ENCODE peak calls at places on chromosome 13, in seven cellular contexts. One of them, this sample, is unnamed.

GRCh38 chr13:97944396-97945029 is 9.0 kb upstream of the IPO5 start:
- DNase-seq in adrenal gland: no peak
- DNase-seq in tibial nerve: no peak
- DNase-seq in gastrocnemius medialis: no peak
- DNase-seq in heart left ventricle: no peak
- DNase-seq in HCT116: no peak
- DNase-seq in uterus: no peak
- DNase-seq in this sample: no peak

GRCh38 chr13:35164324-35164932 is 222.4 kb downstream of the NBEA start:
- DNase-seq in adrenal gland: no peak
- DNase-seq in tibial nerve: no peak
- DNase-seq in gastrocnemius medialis: no peak
- DNase-seq in heart left ventricle: no peak
- DNase-seq in HCT116: peak; percentile 15
- DNase-seq in uterus: no peak
- DNase-seq in this sample: no peak

GRCh38 chr13:101799196-101799595 is 346.7 kb downstream of the ITGBL1 start:
- DNase-seq in adrenal gland: no peak
- DNase-seq in tibial nerve: no peak
- DNase-seq in gastrocnemius medialis: no peak
- DNase-seq in heart left ventricle: no peak
- DNase-seq in HCT116: no peak
- DNase-seq in uterus: no peak
- DNase-seq in this sample: no peak

GRCh38 chr13:83935566-83935965 is 53.3 kb upstream of the SLITRK1 start:
- DNase-seq in adrenal gland: no peak
- DNase-seq in tibial nerve: no peak
- DNase-seq in gastrocnemius medialis: no peak
- DNase-seq in heart left ventricle: no peak
- DNase-seq in HCT116: no peak
- DNase-seq in uterus: no peak
- DNase-seq in this sample: no peak

GRCh38 chr13:24063281-24063851 is 97.2 kb upstream of the SPATA13 start:
- DNase-seq in adrenal gland: peak; percentile 42
- DNase-seq in tibial nerve: no peak
- DNase-seq in gastrocnemius medialis: no peak
- DNase-seq in heart left ventricle: peak; percentile 71
- DNase-seq in HCT116: no peak
- DNase-seq in uterus: peak; percentile 43
- DNase-seq in this sample: peak; percentile 74

GRCh38 chr13:83819611-83820010 is 62.7 kb downstream of the SLITRK1 start:
- DNase-seq in adrenal gland: no peak
- DNase-seq in tibial nerve: no peak
- DNase-seq in gastrocnemius medialis: no peak
- DNase-seq in heart left ventricle: no peak
- DNase-seq in HCT116: no peak
- DNase-seq in uterus: no peak
- DNase-seq in this sample: no peak

GRCh38 chr13:40115456-40115855 is 460.0 kb downstream of the COG6 start:
- DNase-seq in adrenal gland: no peak
- DNase-seq in tibial nerve: no peak
- DNase-seq in gastrocnemius medialis: no peak
- DNase-seq in heart left ventricle: no peak
- DNase-seq in HCT116: no peak
- DNase-seq in uterus: no peak
- DNase-seq in this sample: no peak

GRCh38 chr13:46097015-46097414 is 7.8 kb downstream of the CPB2 start:
- DNase-seq in adrenal gland: no peak
- DNase-seq in tibial nerve: no peak
- DNase-seq in gastrocnemius medialis: no peak
- DNase-seq in heart left ventricle: no peak
- DNase-seq in HCT116: no peak
- DNase-seq in uterus: no peak
- DNase-seq in this sample: no peak

GRCh38 chr13:24744247-24744646 is 19.7 kb upstream of the RNF17 start:
- DNase-seq in adrenal gland: no peak
- DNase-seq in tibial nerve: no peak
- DNase-seq in gastrocnemius medialis: no peak
- DNase-seq in heart left ventricle: no peak
- DNase-seq in HCT116: no peak
- DNase-seq in uterus: no peak
- DNase-seq in this sample: no peak

GRCh38 chr13:48741377-48741776 is 87.6 kb downstream of the CYSLTR2 start:
- DNase-seq in adrenal gland: no peak
- DNase-seq in tibial nerve: no peak
- DNase-seq in gastrocnemius medialis: no peak
- DNase-seq in heart left ventricle: no peak
- DNase-seq in HCT116: no peak
- DNase-seq in uterus: no peak
- DNase-seq in this sample: no peak

GRCh38 chr13:35964764-35965163 is 166.4 kb downstream of the DCLK1 start:
- DNase-seq in adrenal gland: no peak
- DNase-seq in tibial nerve: no peak
- DNase-seq in gastrocnemius medialis: no peak
- DNase-seq in heart left ventricle: no peak
- DNase-seq in HCT116: no peak
- DNase-seq in uterus: no peak
- DNase-seq in this sample: no peak

GRCh38 chr13:24264976-24265375 is 44.4 kb upstream of the C1QTNF9 start:
- DNase-seq in adrenal gland: no peak
- DNase-seq in tibial nerve: no peak
- DNase-seq in gastrocnemius medialis: no peak
- DNase-seq in heart left ventricle: no peak
- DNase-seq in HCT116: no peak
- DNase-seq in uterus: no peak
- DNase-seq in this sample: peak; percentile 58

GRCh38 chr13:30654430-30654829 is 36.7 kb downstream of the USPL1 start:
- DNase-seq in adrenal gland: no peak
- DNase-seq in tibial nerve: no peak
- DNase-seq in gastrocnemius medialis: no peak
- DNase-seq in heart left ventricle: no peak
- DNase-seq in HCT116: no peak
- DNase-seq in uterus: no peak
- DNase-seq in this sample: no peak

GRCh38 chr13:111177803-111178389 is 62.8 kb downstream of the ARHGEF7 start:
- DNase-seq in adrenal gland: no peak
- DNase-seq in tibial nerve: no peak
- DNase-seq in gastrocnemius medialis: no peak
- DNase-seq in heart left ventricle: no peak
- DNase-seq in HCT116: no peak
- DNase-seq in uterus: no peak
- DNase-seq in this sample: no peak
- H3K4me1 ChIP-seq in adrenal gland: peaks cover 28% of the 10 kb centered on the region
- H3K4me1 ChIP-seq in tibial nerve: peaks cover 74% of the 10 kb centered on the region
- H3K4me1 ChIP-seq in gastrocnemius medialis: peaks cover 82% of the 10 kb centered on the region
- H3K4me1 ChIP-seq in heart left ventricle: peaks cover 51% of the 10 kb centered on the region
- H3K4me1 ChIP-seq in HCT116: no peaks in the 10 kb centered on the region
- H3K4me1 ChIP-seq in uterus: peaks cover 4% of the 10 kb centered on the region
- H3K4me1 ChIP-seq in this sample: peaks cover 21% of the 10 kb centered on the region

DNA sequence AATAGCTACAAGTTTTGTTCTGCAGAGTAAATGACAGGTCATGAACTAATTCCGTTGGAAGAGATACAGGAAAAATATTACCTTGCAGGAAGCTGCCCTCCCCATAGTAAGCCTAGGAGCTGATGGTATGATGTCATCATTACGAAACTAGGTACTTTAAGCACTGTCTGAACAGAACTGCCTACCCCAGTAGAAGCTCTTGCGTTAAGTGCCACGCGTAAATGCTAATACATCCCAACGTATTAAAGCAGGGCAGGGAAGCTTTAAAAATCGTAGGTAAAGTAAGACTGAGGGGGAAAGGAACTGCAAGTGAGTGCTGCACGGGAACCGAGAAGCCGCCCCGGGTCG is 572 bp downstream of the UGGT2 start:
- DNase-seq in adrenal gland: no peak
- DNase-seq in tibial nerve: no peak
- DNase-seq in gastrocnemius medialis: no peak
- DNase-seq in heart left ventricle: no peak
- DNase-seq in HCT116: peak; percentile 37
- DNase-seq in uterus: no peak
- DNase-seq in this sample: no peak
- H3K27me3 ChIP-seq in adrenal gland: no peaks in the 10 kb centered on the region
- H3K27me3 ChIP-seq in tibial nerve: no peaks in the 10 kb centered on the region
- H3K27me3 ChIP-seq in gastrocnemius medialis: no peaks in the 10 kb centered on the region
- H3K27me3 ChIP-seq in heart left ventricle: no peaks in the 10 kb centered on the region
- H3K27me3 ChIP-seq in HCT116: no peaks in the 10 kb centered on the region
- H3K27me3 ChIP-seq in uterus: no peaks in the 10 kb centered on the region
- H3K27me3 ChIP-seq in this sample: no peaks in the 10 kb centered on the region

DNA sequence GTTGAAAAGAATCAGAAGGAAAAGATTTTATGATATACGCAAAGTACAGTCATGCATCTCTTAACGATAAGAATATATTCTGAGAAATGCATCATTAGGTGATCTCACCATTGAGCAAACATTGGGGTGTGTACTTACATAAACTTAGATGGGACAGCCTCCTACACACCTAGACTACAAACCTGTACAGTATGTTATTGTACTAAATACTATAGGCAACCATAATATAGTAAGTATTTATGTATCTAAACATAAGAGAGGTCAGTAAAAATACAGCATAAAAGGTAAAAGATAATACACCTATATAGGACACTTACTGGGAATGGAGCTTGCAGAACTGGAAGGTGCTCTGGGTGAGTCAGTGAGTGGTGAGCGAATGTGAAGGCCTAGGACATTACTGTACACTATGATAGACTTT is 254.6 kb downstream of the SPRY2 start:
- DNase-seq in adrenal gland: no peak
- DNase-seq in tibial nerve: no peak
- DNase-seq in gastrocnemius medialis: no peak
- DNase-seq in heart left ventricle: no peak
- DNase-seq in HCT116: no peak
- DNase-seq in uterus: no peak
- DNase-seq in this sample: no peak
- TF ChIP-seq POLR2A in adrenal gland: no peak
- TF ChIP-seq POLR2A in tibial nerve: no peak
- TF ChIP-seq POLR2A in gastrocnemius medialis: no peak
- TF ChIP-seq POLR2A in heart left ventricle: no peak
- TF ChIP-seq POLR2A in HCT116: no peak
- TF ChIP-seq POLR2A in uterus: no peak
- TF ChIP-seq POLR2A in this sample: no peak

GRCh38 chr13:51635137-51635878 is 51.0 kb downstream of the WDFY2 start:
- DNase-seq in adrenal gland: no peak
- DNase-seq in tibial nerve: no peak
- DNase-seq in gastrocnemius medialis: no peak
- DNase-seq in heart left ventricle: no peak
- DNase-seq in HCT116: no peak
- DNase-seq in uterus: no peak
- DNase-seq in this sample: no peak
- H3K4me1 ChIP-seq in adrenal gland: peaks cover 93% of the 10 kb centered on the region
- H3K4me1 ChIP-seq in tibial nerve: peaks cover 93% of the 10 kb centered on the region
- H3K4me1 ChIP-seq in gastrocnemius medialis: peaks cover 3% of the 10 kb centered on the region
- H3K4me1 ChIP-seq in heart left ventricle: peaks cover 14% of the 10 kb centered on the region
- H3K4me1 ChIP-seq in HCT116: peaks cover 35% of the 10 kb centered on the region
- H3K4me1 ChIP-seq in uterus: no peaks in the 10 kb centered on the region
- H3K4me1 ChIP-seq in this sample: peaks cover 47% of the 10 kb centered on the region

GRCh38 chr13:111664060-111664459 is 343.6 kb downstream of the TEX29 start:
- DNase-seq in adrenal gland: no peak
- DNase-seq in tibial nerve: no peak
- DNase-seq in gastrocnemius medialis: no peak
- DNase-seq in heart left ventricle: no peak
- DNase-seq in HCT116: no peak
- DNase-seq in uterus: no peak
- DNase-seq in this sample: no peak
- H3K27me3 ChIP-seq in adrenal gland: no peaks in the 10 kb centered on the region
- H3K27me3 ChIP-seq in tibial nerve: no peaks in the 10 kb centered on the region
- H3K27me3 ChIP-seq in gastrocnemius medialis: peaks cover 4% of the 10 kb centered on the region
- H3K27me3 ChIP-seq in heart left ventricle: no peaks in the 10 kb centered on the region
- H3K27me3 ChIP-seq in HCT116: peaks cover 19% of the 10 kb centered on the region
- H3K27me3 ChIP-seq in uterus: no peaks in the 10 kb centered on the region
- H3K27me3 ChIP-seq in this sample: no peaks in the 10 kb centered on the region

DNA sequence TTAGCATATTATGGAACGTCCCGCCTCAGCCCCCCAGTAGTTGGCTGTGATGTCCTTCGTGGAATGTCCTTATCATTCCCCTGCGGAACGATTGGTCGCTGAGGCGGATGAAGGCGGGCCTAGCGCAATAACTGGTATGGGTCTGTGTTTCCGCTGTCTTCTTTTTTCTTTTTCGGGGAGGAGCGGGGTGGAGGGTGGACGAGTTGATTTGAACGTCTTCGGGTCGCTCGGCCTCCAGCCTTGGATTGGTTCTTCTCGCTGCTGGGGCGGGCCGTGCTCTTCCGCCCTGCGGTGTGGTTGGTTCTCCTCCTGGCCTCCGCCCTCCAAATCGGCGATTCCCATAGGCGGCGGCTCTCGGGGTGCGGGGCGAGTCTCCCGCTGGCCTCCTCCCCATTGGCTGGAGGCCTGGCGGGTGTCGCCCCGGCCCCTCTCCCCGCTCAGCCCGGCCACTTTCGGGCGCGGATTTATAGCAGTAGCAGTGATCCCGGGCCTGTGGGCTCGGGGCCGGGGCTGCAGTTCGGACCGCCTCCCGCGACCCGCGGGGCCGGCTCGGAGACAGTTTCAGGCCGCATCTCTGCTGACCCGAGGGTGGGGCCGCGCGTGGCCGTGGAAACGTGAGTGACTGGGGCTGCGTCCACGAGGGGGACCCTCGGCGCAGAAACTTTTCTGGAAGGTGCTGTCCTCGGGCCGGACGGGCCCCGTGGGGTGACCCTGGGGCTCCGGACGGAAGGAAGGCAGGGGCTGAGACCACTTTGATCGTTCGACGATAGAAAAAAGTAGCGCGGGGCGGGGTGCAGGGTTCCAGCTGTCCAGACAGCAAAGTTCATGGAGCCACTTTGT is 2.1 kb downstream of the ING1 start:
- DNase-seq in adrenal gland: peak; percentile 99
- DNase-seq in tibial nerve: peak; percentile 98
- DNase-seq in gastrocnemius medialis: peak; percentile 99
- DNase-seq in heart left ventricle: peak; percentile 99
- DNase-seq in HCT116: peak; percentile 99
- DNase-seq in uterus: peak; percentile 97
- DNase-seq in this sample: peak; percentile 99
- TF ChIP-seq POLR2A in adrenal gland: peak; percentile 50
- TF ChIP-seq POLR2A in tibial nerve: peak; percentile 82
- TF ChIP-seq POLR2A in gastrocnemius medialis: peak; percentile 76
- TF ChIP-seq POLR2A in heart left ventricle: peak; percentile 80
- TF ChIP-seq POLR2A in HCT116: no peak
- TF ChIP-seq POLR2A in uterus: peak; percentile 91
- TF ChIP-seq POLR2A in this sample: peak; percentile 53

GRCh38 chr13:28140433-28141125 is 2.2 kb downstream of the PAN3 start:
- DNase-seq in adrenal gland: no peak
- DNase-seq in tibial nerve: no peak
- DNase-seq in gastrocnemius medialis: no peak
- DNase-seq in heart left ventricle: no peak
- DNase-seq in HCT116: no peak
- DNase-seq in uterus: no peak
- DNase-seq in this sample: no peak
- H3K4me1 ChIP-seq in adrenal gland: peaks cover 32% of the 10 kb centered on the region
- H3K4me1 ChIP-seq in tibial nerve: peaks cover 60% of the 10 kb centered on the region
- H3K4me1 ChIP-seq in gastrocnemius medialis: peaks cover 27% of the 10 kb centered on the region
- H3K4me1 ChIP-seq in heart left ventricle: peaks cover 36% of the 10 kb centered on the region
- H3K4me1 ChIP-seq in HCT116: peaks cover 19% of the 10 kb centered on the region
- H3K4me1 ChIP-seq in uterus: no peaks in the 10 kb centered on the region
- H3K4me1 ChIP-seq in this sample: peaks cover 13% of the 10 kb centered on the region

DNA sequence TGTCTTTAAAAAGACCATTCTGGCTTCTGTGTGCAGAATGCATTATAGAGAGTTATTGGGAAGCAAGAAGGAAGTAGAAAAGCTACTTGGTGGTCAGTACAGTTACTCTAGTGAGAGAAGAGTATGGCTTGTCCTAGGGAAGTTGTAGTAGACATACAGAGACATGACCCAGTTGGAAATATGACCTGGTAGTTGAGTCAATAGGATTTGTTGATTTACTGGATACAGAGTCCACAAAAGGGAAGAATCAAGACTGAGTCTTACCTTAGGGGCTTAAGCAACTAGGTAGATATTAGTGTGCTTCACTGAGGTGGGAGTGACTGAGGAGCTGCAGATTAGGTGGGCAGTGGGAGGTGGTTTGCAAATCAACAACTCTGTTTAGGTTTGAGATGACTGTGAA is 48.8 kb downstream of the RASL11A start:
- DNase-seq in adrenal gland: no peak
- DNase-seq in tibial nerve: no peak
- DNase-seq in gastrocnemius medialis: no peak
- DNase-seq in heart left ventricle: no peak
- DNase-seq in HCT116: no peak
- DNase-seq in uterus: no peak
- DNase-seq in this sample: no peak
- H3K27me3 ChIP-seq in adrenal gland: peaks cover 5% of the 10 kb centered on the region
- H3K27me3 ChIP-seq in tibial nerve: no peaks in the 10 kb centered on the region
- H3K27me3 ChIP-seq in gastrocnemius medialis: peaks cover 3% of the 10 kb centered on the region
- H3K27me3 ChIP-seq in heart left ventricle: no peaks in the 10 kb centered on the region
- H3K27me3 ChIP-seq in HCT116: no peaks in the 10 kb centered on the region
- H3K27me3 ChIP-seq in uterus: peaks cover 5% of the 10 kb centered on the region
- H3K27me3 ChIP-seq in this sample: no peaks in the 10 kb centered on the region